ENCODE peak calls at places on chromosomes 5 and 9, in six cellular contexts. W is activated naive CD4-positive, alpha-beta T cell treated with anti-CD3 and anti-CD28 coated beads, Interleukin-2, amount 10 ng/mL, durations not matched to agents 7 days and 5 days; I is glomerular endothelial cell; X is Ammon's horn; V is HuH-7; J is stimulated activated CD4-positive, alpha-beta T cell treated with anti-CD3 and anti-CD28 coated beads, Interleukin-15, amount 100 ng/mL, for 1 hour. L is an unnamed sample.

GRCh38 chr5:169201597-169201996 is 99.3 kb downstream of the SLIT3 start:
- DNase-seq in W (no peak), I (no peak), X (no peak), V (no peak), J (no peak), L (no peak)

GRCh38 chr5:92370032-92370431 is 986.9 kb upstream of the ARRDC3 start:
- DNase-seq in W (no peak), I (no peak), X (no peak), V (no peak), J (no peak), L (no peak)

GRCh38 chr5:132480546-132481242 is 9.9 kb downstream of the IRF1 start:
- DNase-seq in W (peak; percentile 26), I (no peak), X (no peak), V (no peak), J (no peak), L (no peak)

GRCh38 chr5:63128018-63128417 is 549.4 kb downstream of the LRRC70 start:
- DNase-seq in W (no peak), I (no peak), X (no peak), V (no peak), J (no peak), L (no peak)

GRCh38 chr5:35202319-35203111 is 27.8 kb downstream of the PRLR start:
- DNase-seq in W (peak; percentile 47), I (no peak), X (peak; percentile 39), V (peak; percentile 84), J (no peak), L (peak; percentile 16)

GRCh38 chr5:52655163-52655562 is 132.6 kb upstream of the ITGA1 start:
- DNase-seq in W (no peak), I (no peak), X (no peak), V (no peak), J (no peak), L (no peak)

GRCh38 chr9:96762562-96762961 is 15.3 kb downstream of the ZNF510 start:
- DNase-seq in W (no peak), I (no peak), X (no peak), V (no peak), J (no peak), L (no peak)

GRCh38 chr5:14588145-14588544 is 6.6 kb downstream of the OTULINL start:
- DNase-seq in W (no peak), I (no peak), X (peak; percentile 55), V (no peak), J (no peak), L (no peak)

GRCh38 chr9:9341203-9341602 is 1271.6 kb downstream of the PTPRD start:
- DNase-seq in W (no peak), I (no peak), X (peak; percentile 49), V (no peak), J (no peak), L (peak; percentile 46)

GRCh38 chr5:56617998-56618397 is 197.4 kb upstream of the MAP3K1 start:
- DNase-seq in W (no peak), I (no peak), X (no peak), V (no peak), J (no peak), L (no peak)

GRCh38 chr9:101702257-101702656 is 36.2 kb downstream of the GRIN3A start:
- DNase-seq in W (no peak), I (no peak), X (no peak), V (no peak), J (no peak), L (no peak)

GRCh38 chr5:53151713-53152458 is 42.3 kb upstream of the MOCS2 start:
- DNase-seq in W (no peak), I (peak; percentile 9), X (peak; percentile 4), V (no peak), J (no peak), L (no peak)

GRCh38 chr5:58503634-58504033 is 12.4 kb downstream of the GAPT start:
- DNase-seq in W (no peak), I (no peak), X (no peak), V (no peak), J (no peak), L (no peak)

GRCh38 chr9:137064027-137064879 is 6.1 kb downstream of the SAPCD2 start:
- DNase-seq in W (peak; percentile 69), I (no peak), X (peak; percentile 74), V (peak; percentile 84), J (peak; percentile 31), L (no peak)

GRCh38 chr5:78109891-78110324 is 184.6 kb downstream of the AP3B1 start:
- DNase-seq in W (no peak), I (no peak), X (peak; percentile 5), V (no peak), J (no peak), L (no peak)

GRCh38 chr9:5263568-5264218 is 32.5 kb downstream of the INSL4 start:
- DNase-seq in W (no peak), I (no peak), X (no peak), V (no peak), J (no peak), L (no peak)

GRCh38 chr5:59222687-59223511 is 640.0 kb downstream of the RAB3C start:
- DNase-seq in W (no peak), I (no peak), X (no peak), V (no peak), J (no peak), L (no peak)